ENCODE peak calls at places on chromosomes 4 and X, in seven cellular contexts. Z is GM20000, Q is fibroblast of lung, E is mammary epithelial cell, Y is left ventricle myocardium inferior, V is nephron progenitor cell, S is PC-3. J is an unnamed sample.

GRCh38 chrX:24694825-24695224 is 1.1 kb downstream of the POLA1 start:
- DNase-seq in Z (no peak), Q (no peak), E (no peak), Y (no peak), V (no peak), S (no peak), J (no peak)

GRCh38 chr4:169397762-169398161 is 127.0 kb upstream of the SH3RF1 start:
- DNase-seq in Z (no peak), Q (peak; percentile 65), E (peak; percentile 68), Y (no peak), V (no peak), S (no peak), J (no peak)

GRCh38 chr4:87120411-87121162 is 99.8 kb downstream of the KLHL8 start:
- DNase-seq in Z (no peak), Q (peak; percentile 82), E (peak; percentile 97), Y (no peak), V (peak; percentile 24), S (peak; percentile 71), J (no peak)

GRCh38 chr4:174136013-174136412 is 147.5 kb downstream of the FBXO8 start:
- DNase-seq in Z (no peak), Q (peak; percentile 37), E (no peak), Y (no peak), V (no peak), S (no peak), J (no peak)

GRCh38 chrX:23935116-23935515 is 27.3 kb downstream of the CXorf58 start:
- DNase-seq in Z (no peak), Q (no peak), E (no peak), Y (no peak), V (no peak), S (no peak), J (no peak)

GRCh38 chr4:105990933-105991332 is 95.7 kb downstream of the NPNT start:
- DNase-seq in Z (no peak), Q (peak; percentile 10), E (peak; percentile 97), Y (peak; percentile 85), V (no peak), S (peak; percentile 97), J (no peak)

GRCh38 chrX:120604359-120604782 is 470 bp downstream of the MCTS1 start:
- DNase-seq in Z (peak; percentile 28), Q (peak; percentile 56), E (peak; percentile 25), Y (no peak), V (no peak), S (peak; percentile 37), J (no peak)

GRCh38 chr4:91220315-91220714 is 1083.5 kb upstream of the GRID2 start:
- DNase-seq in Z (no peak), Q (no peak), E (no peak), Y (no peak), V (no peak), S (no peak), J (no peak)

GRCh38 chr4:32462944-32463343 is 1742.8 kb downstream of the PCDH7 start:
- DNase-seq in Z (no peak), Q (peak; percentile 45), E (no peak), Y (no peak), V (no peak), S (peak; percentile 47), J (no peak)

GRCh38 chrX:44011505-44011904 is 38.3 kb upstream of the NDP start:
- DNase-seq in Z (no peak), Q (no peak), E (no peak), Y (no peak), V (no peak), S (no peak), J (no peak)

GRCh38 chrX:107506596-107507031 is 57.2 kb downstream of the FRMPD3 start:
- DNase-seq in Z (no peak), Q (no peak), E (no peak), Y (no peak), V (peak; percentile 32), S (no peak), J (no peak)

GRCh38 chr4:19961092-19961491 is 290.6 kb upstream of the SLIT2 start:
- DNase-seq in Z (no peak), Q (peak; percentile 65), E (no peak), Y (no peak), V (no peak), S (no peak), J (no peak)

GRCh38 chrX:49627030-49627777 is 28.4 kb downstream of the GAGE1 start:
- DNase-seq in Z (peak; percentile 15), Q (no peak), E (peak; percentile 1), Y (peak; percentile 12), V (peak; percentile 3), S (peak; percentile 20), J (no peak)

GRCh38 chrX:150197388-150197787 is 165.7 kb upstream of the MAMLD1 start:
- DNase-seq in Z (no peak), Q (no peak), E (peak; percentile 7), Y (no peak), V (no peak), S (no peak), J (no peak)

GRCh38 chrX:97743014-97743413 is 859.3 kb downstream of the RPA4 start:
- DNase-seq in Z (no peak), Q (no peak), E (no peak), Y (no peak), V (peak; percentile 3), S (no peak), J (no peak)

GRCh38 chr4:186693159-186693815 is 30.4 kb downstream of the FAT1 start:
- DNase-seq in Z (no peak), Q (peak; percentile 86), E (peak; percentile 93), Y (peak; percentile 45), V (no peak), S (peak; percentile 90), J (no peak)

GRCh38 chr4:40909363-40909876 is 159.7 kb downstream of the NSUN7 start:
- DNase-seq in Z (no peak), Q (peak; percentile 51), E (peak; percentile 81), Y (no peak), V (no peak), S (peak; percentile 85), J (no peak)

GRCh38 chr4:96913437-96914075 is 1073.7 kb downstream of the PDHA2 start:
- DNase-seq in Z (no peak), Q (no peak), E (no peak), Y (no peak), V (no peak), S (peak; percentile 15), J (no peak)

GRCh38 chr4:106585920-106586349 is 217.4 kb upstream of the GIMD1 start:
- DNase-seq in Z (no peak), Q (no peak), E (peak; percentile 71), Y (no peak), V (no peak), S (peak; percentile 48), J (no peak)

DNA sequence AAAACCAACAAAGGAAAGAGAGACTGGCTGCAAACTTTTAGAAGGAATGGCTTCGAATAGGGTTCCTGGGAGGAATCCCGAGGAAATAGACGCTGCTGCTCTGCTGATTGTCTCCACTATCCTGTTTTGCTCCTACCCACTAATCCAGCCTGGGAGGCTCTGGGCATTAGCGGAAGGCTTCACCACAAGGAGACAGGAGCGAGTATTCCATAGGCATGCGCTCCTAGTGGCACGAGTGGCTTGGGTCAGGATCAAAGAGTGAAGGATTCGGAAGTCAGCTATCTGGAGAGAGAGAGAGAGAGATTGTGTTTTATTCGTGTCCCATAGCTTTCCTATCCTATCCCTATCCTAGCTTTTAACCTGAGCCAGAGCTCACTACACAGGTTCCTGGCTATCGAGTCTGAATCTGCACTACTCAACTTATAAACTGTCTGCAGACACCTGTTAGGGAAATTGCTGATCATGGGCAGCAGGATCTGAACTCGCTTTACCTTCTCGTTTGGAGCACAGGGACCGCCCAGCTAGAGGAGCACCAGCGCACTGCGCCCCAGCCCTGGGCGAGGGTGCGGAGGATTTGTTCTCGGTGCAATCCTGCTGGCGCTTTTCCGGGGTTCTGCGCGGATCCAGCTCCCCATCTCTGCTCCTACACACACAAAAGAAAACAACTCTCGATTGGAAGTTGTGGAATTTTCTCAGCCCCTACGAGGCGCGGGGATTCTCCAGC is 740 bp upstream of the NPY2R start:
- DNase-seq in Z (no peak), Q (no peak), E (peak; percentile 1), Y (no peak), V (peak; percentile 32), S (peak; percentile 64), J (peak; percentile 18)
- TF ChIP-seq CTCF in Z (no peak), Q (no peak), E (peak; percentile 24), Y (no peak), V (peak; percentile 8), S (peak; percentile 47), J (peak; percentile 47)

DNA sequence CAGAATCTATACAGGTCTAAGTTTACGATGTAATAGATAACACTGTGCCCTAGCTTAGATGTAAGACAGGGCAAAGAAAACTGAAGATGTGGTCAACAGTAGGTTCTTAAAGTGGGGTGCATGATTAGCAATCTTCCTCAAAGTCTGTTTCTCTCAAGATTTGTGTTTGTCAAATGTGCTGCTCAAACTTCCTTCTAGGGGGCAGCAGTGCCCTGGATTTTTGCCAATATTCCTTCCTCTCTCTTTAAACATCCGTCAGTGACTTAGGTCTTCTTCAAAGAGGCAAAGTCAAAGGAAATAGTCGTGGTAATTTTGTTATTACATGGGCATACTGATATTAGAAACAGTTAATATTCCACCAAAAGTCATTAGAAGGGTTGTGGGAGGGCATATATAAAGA is 4.2 kb upstream of the PDHA2 start:
- DNase-seq in Z (no peak), Q (peak; percentile 1), E (no peak), Y (no peak), V (peak; percentile 33), S (peak; percentile 23), J (peak; percentile 18)
- TF ChIP-seq CTCF in Z (peak; percentile 14), Q (no peak), E (no peak), Y (peak; percentile 35), V (peak; percentile 53), S (peak; percentile 43), J (peak; percentile 69)

GRCh38 chr4:141109983-141110382 is 23.3 kb downstream of the RNF150 start:
- DNase-seq in Z (no peak), Q (no peak), E (no peak), Y (no peak), V (no peak), S (no peak), J (no peak)
- TF ChIP-seq CTCF in Z (no peak), Q (no peak), E (no peak), Y (no peak), V (no peak), S (no peak), J (no peak)

GRCh38 chr4:99998062-99998880 is 48.2 kb upstream of the H2AZ1 start:
- DNase-seq in Z (peak; percentile 31), Q (peak; percentile 59), E (peak; percentile 67), Y (no peak), V (no peak), S (peak; percentile 59), J (no peak)
- TF ChIP-seq CTCF in Z (peak; percentile 4), Q (peak; percentile 28), E (peak; percentile 41), Y (peak; percentile 42), V (peak; percentile 35), S (peak; percentile 74), J (peak; percentile 66)

DNA sequence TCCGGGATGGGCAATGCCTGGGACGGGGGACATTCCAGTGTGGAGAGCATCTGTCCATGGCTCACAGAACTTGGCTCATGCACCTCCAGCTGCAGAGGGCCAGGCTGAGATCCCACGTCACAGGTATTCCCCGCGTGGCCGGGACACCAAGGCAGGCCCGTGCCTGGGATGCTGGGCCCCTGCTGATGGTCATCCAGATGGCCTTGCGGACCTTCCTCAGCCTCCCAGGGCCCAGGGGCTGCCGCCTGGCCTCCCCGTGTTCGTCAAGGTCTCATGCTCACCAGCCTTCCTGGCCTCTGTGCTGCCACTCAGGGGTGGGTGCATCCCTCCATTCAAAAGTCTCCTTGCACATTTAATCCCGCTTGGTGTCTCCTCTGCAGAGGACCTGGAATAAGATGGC is 40.9 kb upstream of the LRPAP1 start:
- DNase-seq in Z (no peak), Q (no peak), E (no peak), Y (no peak), V (no peak), S (no peak), J (no peak)
- TF ChIP-seq CTCF in Z (no peak), Q (no peak), E (no peak), Y (no peak), V (no peak), S (no peak), J (no peak)